ENCODE peak calls at places on chromosomes 13 and 19, in seven cellular contexts. I, J, B, Z, D, P and W are unnamed samples. For H3K27me3, the result is how much of the 10 kb centered on the place peaks cover.

GRCh38 chr13:25906211-25906661 is 145.6 kb downstream of the SHISA2 start:
- DNase-seq in J (no peak), Z (no peak), I (no peak), P (no peak), B (no peak), D (no peak), W (no peak)

GRCh38 chr19:36771275-36772231 is 1.1 kb downstream of the ZNF850 start:
- DNase-seq in Z (peak), J (peak), P (peak), I (peak), D (peak), B (peak), W (no peak)

GRCh38 chr19:40584007-40584406 is 7.3 kb downstream of the SHKBP1 start:
- DNase-seq in J (no peak), B (no peak), I (no peak), Z (no peak), P (no peak), D (no peak), W (no peak)

GRCh38 chr13:29892149-29892548 is 41.7 kb upstream of the UBL3 start:
- DNase-seq in D (no peak), P (no peak), Z (no peak), I (no peak), B (no peak), J (no peak), W (no peak)

GRCh38 chr13:42039457-42039945 is 8.9 kb upstream of the DGKH start:
- DNase-seq in P (peak), J (peak), B (no peak), D (no peak), I (no peak), Z (no peak), W (no peak)

GRCh38 chr13:49421391-49421790 is 22.5 kb downstream of the CAB39L start:
- DNase-seq in P (no peak), B (no peak), Z (no peak), D (no peak), I (peak), J (peak), W (peak)

GRCh38 chr13:50099473-50099872 is 84.2 kb downstream of the KCNRG start:
- DNase-seq in D (no peak), Z (no peak), B (no peak), I (no peak), P (no peak), J (no peak), W (no peak)

GRCh38 chr19:38250821-38251563 is 5.2 kb downstream of the PPP1R14A start:
- DNase-seq in J (peak), I (peak), D (no peak), Z (peak), B (peak), P (peak), W (no peak)

GRCh38 chr13:97844151-97844550 is 109.3 kb upstream of the IPO5 start:
- DNase-seq in Z (no peak), B (no peak), J (no peak), P (no peak), I (no peak), D (no peak), W (no peak)

GRCh38 chr19:2289714-2290435 is 7.9 kb upstream of the PEAK3 start:
- DNase-seq in B (no peak), J (no peak), D (no peak), I (peak), Z (no peak), P (no peak), W (no peak)
- H3K27me3 ChIP-seq in B (under half), J (under half), D (half or more), I (under half), Z (under half), P (half or more), W (under half)

GRCh38 chr19:55451522-55452380 is 8.7 kb upstream of the SHISA7 start:
- DNase-seq in J (no peak), B (no peak), P (no peak), I (no peak), Z (no peak), D (no peak), W (no peak)
- H3K27ac ChIP-seq in J (no peak), B (no peak), P (no peak), I (no peak), Z (no peak), D (no peak), W (no peak)

DNA sequence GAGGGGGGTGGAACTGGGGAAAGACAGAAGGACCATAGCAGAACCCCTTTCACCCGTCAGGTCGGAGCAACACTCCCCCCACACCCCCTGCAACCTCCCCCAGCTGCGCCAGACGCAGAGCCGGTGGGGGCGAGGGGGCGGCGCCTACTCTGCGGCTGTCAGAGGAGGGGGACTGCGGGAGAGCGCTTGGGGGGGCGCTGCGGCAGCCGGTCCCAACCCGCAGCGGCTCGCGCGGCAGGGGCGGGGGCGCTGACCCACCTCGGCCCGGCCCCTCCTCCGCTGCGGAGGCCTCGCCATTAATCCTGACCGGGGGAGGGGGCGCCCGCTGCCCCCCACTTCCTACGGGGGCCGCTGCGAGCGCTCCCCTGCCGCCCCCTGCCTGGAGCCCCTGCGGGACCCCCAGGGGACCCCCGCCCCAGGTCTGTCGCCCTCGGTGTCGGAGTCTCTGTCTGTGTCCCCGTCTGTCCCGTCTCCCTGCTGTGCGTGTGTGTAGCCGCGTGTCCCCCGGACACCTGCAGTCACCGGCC is 7.9 kb upstream of the NFIC start:
- DNase-seq in J (no peak), I (peak), D (no peak), B (peak), P (no peak), Z (no peak), W (no peak)
- H3K27me3 ChIP-seq in J (under half), I (under half), D (under half), B (under half), P (under half), Z (under half), W (under half)

GRCh38 chr19:4443188-4443587 is 14.4 kb downstream of the UBXN6 start:
- DNase-seq in P (no peak), Z (no peak), B (no peak), D (no peak), J (no peak), I (no peak), W (no peak)
- H3K27ac ChIP-seq in P (no peak), Z (no peak), B (no peak), D (no peak), J (no peak), I (no peak), W (no peak)

DNA sequence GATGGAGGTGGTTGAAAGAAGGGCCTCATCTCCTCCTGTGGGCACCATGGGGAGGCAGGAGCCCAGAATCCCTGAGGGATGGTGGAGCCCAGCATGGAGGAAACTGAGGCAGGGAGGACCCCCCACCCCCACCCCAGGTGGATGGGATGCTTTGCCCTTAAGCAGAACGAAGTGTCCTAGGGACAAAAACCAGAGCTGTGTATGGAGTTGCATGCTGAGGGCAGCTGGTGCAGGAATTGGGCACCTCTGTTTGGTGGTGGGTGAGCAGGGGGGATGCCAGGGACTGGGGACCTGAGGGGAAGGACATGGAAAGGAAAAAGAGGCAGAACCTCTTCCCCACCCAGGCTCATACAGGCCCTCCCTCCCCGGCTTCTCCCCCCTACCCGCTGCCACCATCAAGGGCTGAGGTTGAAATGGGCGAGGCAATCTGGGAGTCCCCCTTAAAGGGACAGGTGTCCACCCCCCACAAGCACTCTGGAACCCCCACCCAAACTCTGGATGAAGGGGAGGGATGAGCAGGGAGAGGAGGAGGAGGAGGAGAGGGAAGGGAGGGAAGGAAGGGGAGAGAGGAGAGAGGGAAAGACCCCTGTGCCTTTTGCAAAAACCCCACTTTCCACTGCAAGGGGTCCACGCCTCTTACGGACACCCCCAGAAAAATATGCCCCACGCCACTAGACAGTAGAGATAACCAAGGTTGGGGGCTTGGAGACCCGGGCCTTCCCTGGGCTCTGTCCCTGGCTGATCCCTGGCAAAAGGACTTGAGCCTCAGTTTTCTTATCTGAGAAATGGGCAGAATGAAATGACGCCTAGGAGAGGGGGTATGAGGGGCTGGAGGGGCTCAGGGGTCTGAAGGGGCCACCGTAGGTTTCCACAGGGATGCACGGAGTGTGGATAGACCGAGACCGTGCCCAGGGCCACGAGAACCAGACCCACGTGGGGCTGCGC is 5.9 kb downstream of the ONECUT3 start:
- DNase-seq in Z (no peak), J (no peak), I (no peak), D (no peak), B (no peak), P (no peak), W (no peak)
- H3K27me3 ChIP-seq in Z (under half), J (half or more), I (under half), D (half or more), B (under half), P (half or more), W (half or more)

GRCh38 chr13:27639186-27639585 is 17.5 kb downstream of the POLR1D start:
- DNase-seq in I (no peak), J (no peak), P (no peak), B (no peak), D (no peak), Z (no peak), W (no peak)

GRCh38 chr13:27643334-27644158 is 21.9 kb downstream of the POLR1D start:
- DNase-seq in Z (no peak), P (no peak), I (no peak), J (peak), D (no peak), B (no peak), W (no peak)

GRCh38 chr13:27641711-27642502 is 20.2 kb downstream of the POLR1D start:
- DNase-seq in B (no peak), Z (no peak), J (peak), I (no peak), P (no peak), D (peak), W (no peak)

GRCh38 chr13:27638521-27638920 is 16.8 kb downstream of the POLR1D start:
- DNase-seq in B (peak), P (no peak), D (peak), J (no peak), I (no peak), Z (no peak), W (peak)

GRCh38 chr13:27644302-27644701 is 22.6 kb downstream of the POLR1D start:
- DNase-seq in Z (no peak), D (peak), B (no peak), J (no peak), P (no peak), I (no peak), W (no peak)
- H3K27ac ChIP-seq in Z (no peak), D (peak), B (peak), J (no peak), P (no peak), I (no peak), W (no peak)

GRCh38 chr19:6587093-6587820 is 3.7 kb downstream of the CD70 start:
- DNase-seq in Z (no peak), I (no peak), D (no peak), P (no peak), B (no peak), J (no peak), W (no peak)
- H3K27me3 ChIP-seq in Z (under half), I (under half), D (under half), P (half or more), B (under half), J (under half), W (under half)

GRCh38 chr19:6577410-6578125 is 13.4 kb downstream of the CD70 start:
- DNase-seq in J (no peak), Z (no peak), D (no peak), P (no peak), B (no peak), I (no peak), W (no peak)

GRCh38 chr19:6580313-6580712 is 10.6 kb downstream of the CD70 start:
- DNase-seq in D (peak), I (no peak), B (no peak), P (no peak), J (no peak), Z (no peak), W (peak)

GRCh38 chr19:6576869-6577281 is 14.1 kb downstream of the CD70 start:
- DNase-seq in D (no peak), P (no peak), Z (no peak), I (no peak), B (no peak), J (no peak), W (no peak)

GRCh38 chr19:6579450-6580178 is 11.3 kb downstream of the CD70 start:
- DNase-seq in Z (no peak), P (no peak), D (no peak), J (no peak), B (no peak), I (no peak), W (peak)
- H3K27ac ChIP-seq in Z (no peak), P (no peak), D (no peak), J (no peak), B (no peak), I (no peak), W (peak)

DNA sequence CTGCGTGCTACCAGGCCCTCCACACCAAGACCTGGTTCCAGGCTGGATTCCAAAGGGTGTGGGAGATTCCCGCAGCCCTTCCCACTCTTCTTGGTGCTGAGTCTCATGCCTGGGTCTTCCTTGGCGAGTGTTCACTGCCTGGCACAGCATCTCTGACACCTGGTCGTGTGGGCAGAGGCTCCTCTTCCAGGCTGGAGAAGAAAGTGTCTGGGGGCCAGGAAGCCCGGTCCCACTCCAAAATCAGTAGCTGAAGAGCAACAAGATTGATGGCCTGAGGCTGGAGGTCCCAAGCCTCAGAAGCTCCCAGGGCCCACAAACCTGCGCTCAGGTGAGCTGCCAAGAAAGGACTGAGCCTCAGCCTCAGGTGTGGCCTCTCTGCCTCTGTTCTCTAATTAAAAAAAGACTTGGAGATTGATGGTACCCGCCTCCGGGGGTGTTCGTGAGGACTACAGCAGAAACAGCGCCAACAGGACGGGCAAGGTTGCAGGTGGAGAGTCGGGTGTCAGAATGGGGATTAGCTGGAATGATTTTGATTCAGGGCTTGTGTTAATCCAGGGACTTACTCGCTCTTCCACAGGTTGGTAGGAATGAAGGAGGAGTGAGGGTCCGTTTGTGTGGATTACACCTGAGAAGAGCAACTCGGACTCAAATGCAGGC is 217.5 kb downstream of the TEX29 start:
- DNase-seq in J (no peak), D (no peak), P (no peak), Z (no peak), B (no peak), I (no peak), W (peak)
- H3K27me3 ChIP-seq in J (under half), D (under half), P (half or more), Z (under half), B (under half), I (under half), W (half or more)